ENCODE peak calls at places on chromosomes 13 and 19, in ten cellular contexts. B, Q, A, D, U, K, V, G, I and T are unnamed samples.

GRCh38 chr13:110913322-110913721 is 1.5 kb downstream of the ANKRD10 start:
- DNase-seq in Q (no peak), D (no peak), I (no peak), U (no peak), B (peak), V (no peak), K (no peak), G (peak), A (no peak), T (no peak)

GRCh38 chr19:13029893-13030292 is 34.6 kb downstream of the NFIX start:
- DNase-seq in A (no peak), K (no peak), D (peak), G (no peak), I (peak), V (peak), U (no peak), B (no peak), Q (no peak), T (no peak)

GRCh38 chr13:114167445-114167844 is 11.6 kb upstream of the CFAP97D2 start:
- DNase-seq in I (peak), V (no peak), G (peak), K (no peak), Q (no peak), A (no peak), B (peak), D (no peak), U (no peak), T (no peak)

GRCh38 chr19:28519950-28520861 is 692.7 kb downstream of the UQCRFS1 start:
- DNase-seq in G (peak), Q (no peak), B (no peak), I (no peak), K (peak), A (no peak), U (no peak), V (no peak), D (no peak), T (peak)

GRCh38 chr13:52454459-52454824 is 836 bp upstream of the CKAP2 start:
- DNase-seq in K (no peak), D (no peak), I (no peak), B (peak), Q (no peak), A (no peak), U (no peak), V (peak), G (no peak), T (no peak)

GRCh38 chr13:91105270-91105669 is 242.2 kb upstream of the MIR17HG start:
- DNase-seq in U (no peak), G (no peak), D (no peak), V (no peak), A (no peak), K (no peak), I (no peak), B (no peak), Q (no peak), T (no peak)

GRCh38 chr13:84400711-84401110 is 518.4 kb upstream of the SLITRK1 start:
- DNase-seq in V (no peak), Q (no peak), U (no peak), K (peak), D (no peak), B (peak), I (no peak), A (peak), G (peak), T (peak)

GRCh38 chr13:93640452-93640851 is 413.8 kb downstream of the GPC6 start:
- DNase-seq in A (no peak), G (no peak), Q (no peak), I (no peak), U (no peak), V (no peak), K (no peak), B (no peak), D (no peak), T (no peak)

GRCh38 chr19:7226749-7227148 is 67.5 kb downstream of the INSR start:
- DNase-seq in U (no peak), A (no peak), V (no peak), I (no peak), B (no peak), K (no peak), G (no peak), Q (no peak), D (no peak), T (no peak)

GRCh38 chr19:49824662-49825061 is 6.6 kb downstream of the MED25 start:
- DNase-seq in Q (no peak), K (no peak), A (no peak), U (no peak), G (no peak), D (no peak), B (no peak), V (no peak), I (no peak), T (no peak)

GRCh38 chr13:100275746-100276145 is 186.9 kb downstream of the PCCA start:
- DNase-seq in G (no peak), D (no peak), U (no peak), K (no peak), A (no peak), B (no peak), V (no peak), I (no peak), Q (no peak), T (no peak)

GRCh38 chr13:45501175-45501526 is 36.4 kb downstream of the COG3 start:
- DNase-seq in G (no peak), D (no peak), B (no peak), V (no peak), Q (no peak), I (no peak), A (no peak), K (no peak), U (no peak), T (no peak)

GRCh38 chr19:38933544-38933943 is 2.8 kb downstream of the MRPS12 start:
- DNase-seq in G (no peak), Q (no peak), K (no peak), B (no peak), I (no peak), D (no peak), A (no peak), U (no peak), V (no peak), T (no peak)

GRCh38 chr19:2944403-2944774 is 382 bp downstream of the ZNF77 start:
- DNase-seq in K (no peak), V (no peak), G (no peak), I (no peak), U (no peak), Q (no peak), D (no peak), B (no peak), A (no peak), T (no peak)

GRCh38 chr19:32830231-32831014 is 39.1 kb downstream of the SLC7A9 start:
- DNase-seq in A (peak), V (no peak), D (no peak), K (peak), U (no peak), I (no peak), B (peak), Q (no peak), G (peak), T (peak)

GRCh38 chr13:101512650-101513049 is 60.2 kb downstream of the ITGBL1 start:
- DNase-seq in G (peak), Q (no peak), A (no peak), D (no peak), U (no peak), K (peak), V (no peak), B (no peak), I (no peak), T (peak)

GRCh38 chr13:47656651-47657050 is 344.4 kb downstream of the SUCLA2 start:
- DNase-seq in U (no peak), B (no peak), I (no peak), D (no peak), G (peak), K (no peak), A (no peak), V (no peak), Q (no peak), T (no peak)

GRCh38 chr19:29630661-29631060 is 24.6 kb downstream of the POP4 start:
- DNase-seq in G (no peak), U (no peak), I (no peak), V (no peak), K (no peak), A (no peak), D (no peak), B (no peak), Q (no peak), T (no peak)

GRCh38 chr19:18320865-18321728 is 1.8 kb downstream of the LSM4 start:
- DNase-seq in K (no peak), V (no peak), U (no peak), A (no peak), I (no peak), B (no peak), G (no peak), Q (no peak), D (no peak), T (no peak)

GRCh38 chr13:111909501-111909900 is 157.4 kb upstream of the SOX1 start:
- DNase-seq in D (no peak), G (no peak), B (no peak), V (no peak), K (no peak), I (no peak), Q (no peak), U (no peak), A (no peak), T (no peak)

GRCh38 chr19:2167896-2168618 is 4.3 kb downstream of the DOT1L start:
- DNase-seq in B (peak), A (no peak), K (no peak), Q (peak), D (no peak), G (peak), I (peak), V (no peak), U (peak), T (no peak)

GRCh38 chr13:47175172-47175806 is 278.4 kb upstream of the HTR2A start:
- DNase-seq in V (no peak), D (no peak), I (no peak), A (peak), Q (no peak), U (no peak), B (peak), K (peak), G (peak), T (peak)

GRCh38 chr13:75481176-75482069 is 546 bp downstream of the TBC1D4 start:
- DNase-seq in D (no peak), B (no peak), A (no peak), K (no peak), G (no peak), Q (peak), I (peak), V (peak), U (peak), T (no peak)

GRCh38 chr13:21243045-21243842 is 66.8 kb downstream of the MRPL57 start:
- DNase-seq in V (no peak), D (no peak), Q (no peak), G (no peak), U (no peak), K (no peak), B (no peak), A (no peak), I (no peak), T (no peak)

GRCh38 chr19:31347828-31348314 is 1.4 kb downstream of the TSHZ3 start:
- DNase-seq in G (peak), I (no peak), K (no peak), A (no peak), U (no peak), V (no peak), D (no peak), B (peak), Q (peak), T (no peak)

GRCh38 chr19:42285546-42285945 is 16.4 kb upstream of the PRR19 start:
- DNase-seq in U (no peak), K (no peak), I (peak), V (no peak), Q (no peak), G (no peak), B (no peak), A (no peak), D (no peak), T (no peak)

GRCh38 chr19:17125728-17126677 is 50.4 kb downstream of the MYO9B start:
- DNase-seq in K (no peak), A (no peak), D (peak), G (peak), I (peak), Q (no peak), U (peak), B (peak), V (peak), T (no peak)

GRCh38 chr13:77114271-77114670 is 87.3 kb upstream of the FBXL3 start:
- DNase-seq in G (no peak), B (peak), V (no peak), K (no peak), A (no peak), Q (no peak), I (no peak), U (no peak), D (no peak), T (no peak)

GRCh38 chr19:42313840-42314755 is 989 bp downstream of the TMEM145 start:
- DNase-seq in I (no peak), A (no peak), G (no peak), K (no peak), Q (no peak), U (no peak), V (no peak), D (no peak), B (no peak), T (no peak)

GRCh38 chr13:111082240-111082639 is 32.9 kb upstream of the ARHGEF7 start:
- DNase-seq in Q (no peak), G (no peak), B (no peak), U (no peak), A (no peak), I (no peak), K (no peak), V (no peak), D (no peak), T (no peak)

GRCh38 chr19:2462635-2463421 is 6.1 kb upstream of the LMNB2 start:
- DNase-seq in U (peak), A (peak), V (peak), Q (peak), I (peak), D (peak), K (peak), B (peak), G (peak), T (peak)

GRCh38 chr13:26037302-26037701 is 14.5 kb downstream of the SHISA2 start:
- DNase-seq in I (no peak), D (no peak), B (no peak), G (no peak), V (peak), K (no peak), A (no peak), Q (no peak), U (peak), T (no peak)

GRCh38 chr13:90912247-90912646 is 435.2 kb upstream of the MIR17HG start:
- DNase-seq in K (no peak), G (no peak), B (no peak), A (no peak), U (no peak), D (no peak), I (no peak), Q (no peak), V (no peak), T (no peak)

GRCh38 chr13:30142502-30143211 is 164.7 kb downstream of the KATNAL1 start:
- DNase-seq in K (peak), I (no peak), V (peak), G (peak), D (no peak), Q (peak), A (peak), U (no peak), B (peak), T (peak)

DNA sequence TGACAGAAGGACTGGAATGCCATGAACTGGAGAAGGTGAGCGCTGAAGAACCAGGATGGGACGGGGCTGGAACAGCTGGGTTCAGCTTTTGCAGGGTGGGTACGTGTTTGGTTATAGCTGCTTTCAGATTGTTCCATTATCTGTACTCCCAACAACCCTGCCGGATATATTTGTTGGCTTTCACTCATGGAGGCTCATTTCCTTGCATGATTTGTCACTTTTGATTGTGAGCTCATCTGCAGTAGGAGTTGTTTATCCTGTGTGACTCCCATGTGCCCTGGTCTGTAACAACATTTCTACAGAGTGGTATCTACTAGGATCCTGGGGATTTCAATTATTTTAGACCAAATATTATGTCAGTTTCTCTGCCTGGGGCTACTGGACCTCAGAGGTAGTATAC is 5.4 kb downstream of the ARL11 start:
- DNase-seq in D (no peak), A (no peak), B (no peak), V (no peak), G (no peak), U (no peak), I (no peak), Q (no peak), K (no peak), T (no peak)
- H3K4me3 ChIP-seq in D (no peak), A (no peak), B (no peak), V (no peak), G (no peak), U (no peak), I (no peak), Q (no peak), K (no peak), T (no peak)

GRCh38 chr19:50925734-50926133 is 14.5 kb upstream of the KLK4 start:
- DNase-seq in V (no peak), K (no peak), D (no peak), I (no peak), U (no peak), B (no peak), G (peak), A (no peak), Q (no peak), T (no peak)
- H3K4me3 ChIP-seq in V (no peak), K (no peak), D (no peak), I (no peak), U (no peak), B (no peak), G (no peak), A (no peak), Q (no peak), T (no peak)

GRCh38 chr13:98755729-98756128 is 3.3 kb upstream of the SLC15A1 start:
- DNase-seq in B (no peak), A (no peak), I (no peak), U (no peak), D (no peak), G (no peak), K (no peak), Q (no peak), V (no peak), T (no peak)

GRCh38 chr13:98761979-98762616 is 9.6 kb upstream of the SLC15A1 start:
- DNase-seq in V (no peak), Q (no peak), G (no peak), U (no peak), K (no peak), I (no peak), B (no peak), A (no peak), D (no peak), T (no peak)

GRCh38 chr13:98766120-98766519 is 13.6 kb upstream of the SLC15A1 start:
- DNase-seq in I (no peak), U (no peak), V (no peak), A (no peak), B (no peak), D (no peak), G (no peak), K (no peak), Q (no peak), T (no peak)

GRCh38 chr13:98766716-98767115 is 14.2 kb upstream of the SLC15A1 start:
- DNase-seq in Q (no peak), D (no peak), G (no peak), U (no peak), I (no peak), V (no peak), B (peak), K (no peak), A (no peak), T (no peak)

DNA sequence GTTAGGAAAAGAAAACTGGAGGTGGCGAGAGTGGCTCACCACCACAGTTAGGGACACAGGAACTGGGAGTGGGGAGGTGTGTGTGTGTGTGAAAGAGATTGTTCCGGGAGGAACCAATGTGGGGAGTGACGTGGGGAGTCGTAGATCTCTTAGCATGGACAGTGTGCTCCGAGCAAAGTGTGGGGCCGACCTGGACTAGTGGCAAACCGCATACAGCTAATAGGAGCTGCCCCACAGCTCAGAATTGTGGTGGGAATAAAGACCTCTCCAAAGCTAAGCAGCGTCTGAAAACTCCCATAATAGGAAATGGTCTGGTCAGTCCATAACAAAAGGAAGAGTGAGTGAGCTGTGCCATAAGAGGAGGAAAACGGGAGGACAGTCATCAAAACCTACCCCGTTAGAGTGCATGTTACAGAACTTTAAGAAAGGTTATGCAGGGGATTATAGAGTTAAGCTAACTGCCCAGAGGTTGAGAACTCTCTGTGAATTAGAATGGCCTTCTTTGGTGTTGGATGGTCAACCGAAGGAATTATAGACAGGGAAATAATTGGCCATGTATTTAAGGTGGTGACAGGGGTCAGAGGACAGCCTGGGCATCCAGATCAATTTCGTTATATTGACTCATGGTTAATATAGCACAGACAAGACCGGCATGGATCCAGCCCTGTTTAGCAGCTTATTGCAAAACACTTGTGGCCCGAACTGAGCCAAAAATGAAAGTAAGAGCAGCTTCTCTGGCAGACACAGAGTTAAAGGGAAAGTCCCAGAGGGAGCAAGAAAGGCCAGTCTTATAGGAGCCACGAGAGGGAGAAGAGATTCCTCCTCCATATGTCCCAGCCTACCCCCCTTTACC is 8.9 kb upstream of the SLC15A1 start:
- DNase-seq in D (no peak), V (no peak), Q (no peak), A (no peak), G (peak), B (peak), K (peak), U (no peak), I (no peak), T (peak)
- H3K4me3 ChIP-seq in D (no peak), V (no peak), Q (peak), A (peak), G (peak), B (peak), K (no peak), U (no peak), I (no peak), T (peak)

GRCh38 chr19:4368128-4368820 is 24.9 kb downstream of the MPND start:
- DNase-seq in V (no peak), G (peak), A (no peak), D (no peak), Q (peak), B (peak), K (no peak), I (peak), U (no peak), T (no peak)

GRCh38 chr19:4369109-4369887 is 25.9 kb downstream of the MPND start:
- DNase-seq in I (peak), K (no peak), U (peak), B (no peak), A (no peak), Q (no peak), V (peak), D (no peak), G (peak), T (no peak)

GRCh38 chr19:4370418-4371041 is 27.2 kb downstream of the MPND start:
- DNase-seq in A (no peak), D (no peak), I (no peak), K (no peak), G (no peak), Q (no peak), U (no peak), B (no peak), V (no peak), T (no peak)

GRCh38 chr19:4371209-4371897 is 28.0 kb downstream of the MPND start:
- DNase-seq in A (no peak), B (no peak), D (no peak), Q (no peak), I (peak), G (no peak), K (no peak), V (no peak), U (no peak), T (no peak)

DNA sequence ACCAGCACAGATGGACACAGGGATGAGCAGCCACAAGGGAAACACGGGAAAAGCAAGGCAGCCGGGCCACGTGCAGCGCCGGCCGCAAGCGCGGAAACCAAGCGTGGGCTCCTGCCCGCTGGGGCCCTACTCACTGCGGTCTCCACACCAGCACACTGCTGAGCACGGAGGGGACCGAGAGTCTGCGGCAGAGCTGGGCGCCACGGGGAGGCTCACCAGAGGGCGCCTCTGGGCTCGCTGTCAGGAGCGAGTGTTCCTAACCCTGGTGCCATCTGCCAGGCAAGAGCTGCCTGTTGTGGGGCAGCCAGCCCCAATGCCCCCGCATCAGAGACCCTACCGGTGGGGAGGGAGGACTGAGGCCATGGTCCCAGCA is 26.5 kb downstream of the MPND start:
- DNase-seq in Q (no peak), I (peak), K (no peak), D (peak), U (no peak), B (peak), V (peak), G (peak), A (no peak), T (no peak)
- H3K4me3 ChIP-seq in Q (no peak), I (no peak), K (no peak), D (peak), U (no peak), B (no peak), V (no peak), G (no peak), A (no peak), T (no peak)